ENCODE peak calls at places on chromosomes 5 and 9, in five cellular contexts. G, Y, E, F and P are unnamed samples.

GRCh38 chr9:94920439-94920951 is 194.0 kb downstream of the AOPEP start:
- DNase-seq in G (peak; percentile 80), F (no peak), Y (no peak), E (no peak), P (peak; percentile 33)

GRCh38 chr9:95017062-95017461 is 290.6 kb downstream of the AOPEP start:
- DNase-seq in E (no peak), G (no peak), Y (no peak), F (no peak), P (no peak)

GRCh38 chr5:141657937-141658545 is 6.8 kb upstream of the FCHSD1 start:
- DNase-seq in E (no peak), F (no peak), Y (peak; percentile 78), G (peak; percentile 62), P (peak; percentile 79)

GRCh38 chr9:115992834-115993233 is 160.8 kb upstream of the PAPPA start:
- DNase-seq in G (no peak), E (no peak), Y (no peak), F (no peak), P (peak; percentile 24)

GRCh38 chr9:127809562-127810377 is 7.1 kb downstream of the FPGS start:
- DNase-seq in G (peak; percentile 68), Y (no peak), F (peak; percentile 69), E (no peak), P (no peak)

GRCh38 chr5:40333459-40334241 is 346.1 kb upstream of the PTGER4 start:
- DNase-seq in Y (peak; percentile 38), F (no peak), E (no peak), G (peak; percentile 20), P (no peak)

GRCh38 chr5:169694221-169694620 is 57.1 kb downstream of the DOCK2 start:
- DNase-seq in F (no peak), G (peak; percentile 23), E (no peak), Y (no peak), P (no peak)

GRCh38 chr9:134566196-134566822 is 75.3 kb upstream of the COL5A1 start:
- DNase-seq in E (no peak), F (no peak), G (no peak), Y (no peak), P (no peak)

GRCh38 chr9:105116047-105116868 is 128.2 kb upstream of the SLC44A1 start:
- DNase-seq in F (no peak), E (no peak), Y (no peak), G (no peak), P (no peak)

GRCh38 chr5:73061593-73061992 is 58.8 kb upstream of the TMEM171 start:
- DNase-seq in E (no peak), Y (no peak), F (no peak), G (no peak), P (no peak)

GRCh38 chr9:122354536-122355199 is 16.2 kb upstream of the PTGS1 start:
- DNase-seq in E (no peak), Y (no peak), F (no peak), G (no peak), P (no peak)

GRCh38 chr9:131096490-131097258 is at the start of gene AIF1L:
- DNase-seq in E (peak; percentile 61), F (peak; percentile 46), G (no peak), Y (no peak), P (no peak)

GRCh38 chr5:175655411-175655810 is 2.5 kb upstream of the HRH2 start:
- DNase-seq in G (no peak), E (no peak), F (no peak), Y (no peak), P (no peak)

GRCh38 chr9:97510797-97511761 is 9.6 kb downstream of the TMOD1 start:
- DNase-seq in F (no peak), Y (peak; percentile 75), G (no peak), E (no peak), P (peak; percentile 53)

GRCh38 chr9:3045153-3045552 is 201.3 kb upstream of the PUM3 start:
- DNase-seq in Y (no peak), G (no peak), F (no peak), E (no peak), P (no peak)

GRCh38 chr5:60497706-60498500 is 202.1 kb downstream of the DEPDC1B start:
- DNase-seq in E (no peak), G (peak; percentile 32), Y (no peak), F (no peak), P (no peak)

GRCh38 chr5:32805966-32806626 is 95.0 kb downstream of the NPR3 start:
- DNase-seq in Y (no peak), G (peak; percentile 59), E (no peak), F (no peak), P (peak; percentile 51)

GRCh38 chr5:41009228-41009627 is 61.9 kb downstream of the MROH2B start:
- DNase-seq in F (peak; percentile 26), Y (no peak), E (no peak), G (peak; percentile 65), P (no peak)

GRCh38 chr9:114112778-114113585 is 13.9 kb upstream of the KIF12 start:
- DNase-seq in Y (no peak), G (peak; percentile 76), E (no peak), F (peak; percentile 73), P (peak; percentile 29)

GRCh38 chr5:42854795-42855194 is 43.1 kb upstream of the SELENOP start:
- DNase-seq in E (no peak), Y (no peak), F (no peak), G (no peak), P (no peak)

GRCh38 chr5:100905259-100905914 is 2.3 kb upstream of the ST8SIA4 start:
- DNase-seq in E (no peak), G (no peak), Y (no peak), F (no peak), P (no peak)

GRCh38 chr9:33464045-33464636 is 9.6 kb downstream of the NOL6 start:
- DNase-seq in E (no peak), G (no peak), F (no peak), Y (no peak), P (no peak)

GRCh38 chr9:108188482-108188881 is 667.3 kb downstream of the ACTL7B start:
- DNase-seq in Y (no peak), E (no peak), G (no peak), F (no peak), P (no peak)

GRCh38 chr9:114397848-114398605 is 10.2 kb upstream of the AKNA start:
- DNase-seq in G (peak; percentile 94), Y (peak; percentile 56), E (peak; percentile 95), F (peak; percentile 99), P (peak; percentile 71)

GRCh38 chr9:128365525-128365924 is 5.6 kb upstream of the URM1 start:
- DNase-seq in Y (no peak), E (no peak), F (no peak), G (no peak), P (no peak)

GRCh38 chr9:82376677-82377232 is 388.2 kb downstream of the SPATA31D1 start:
- DNase-seq in E (no peak), Y (no peak), G (no peak), F (no peak), P (no peak)

GRCh38 chr5:96661841-96662724 is at the start of gene CAST:
- DNase-seq in Y (peak; percentile 59), F (peak; percentile 85), E (peak; percentile 79), G (peak; percentile 97), P (peak; percentile 78)
- TF ChIP-seq CTCF in Y (no peak), F (no peak), E (no peak), G (no peak), P (no peak)

GRCh38 chr5:176899296-176899891 is at the start of gene HK3:
- DNase-seq in E (no peak), F (no peak), Y (no peak), G (no peak), P (no peak)
- H3K4me3 ChIP-seq in E (no peak within 1 kb of the TSS), F (peak within 1 kb of the TSS; percentile 36), Y (no peak within 1 kb of the TSS), G (no peak within 1 kb of the TSS), P (no peak within 1 kb of the TSS)

GRCh38 chr5:157303023-157303422 is 37.1 kb downstream of the CYFIP2 start:
- DNase-seq in Y (no peak), G (no peak), F (no peak), E (no peak), P (no peak)

GRCh38 chr5:157306690-157307089 is 40.8 kb downstream of the CYFIP2 start:
- DNase-seq in Y (no peak), F (no peak), G (no peak), E (no peak), P (no peak)

GRCh38 chr5:157306092-157306491 is 40.2 kb downstream of the CYFIP2 start:
- DNase-seq in Y (no peak), F (no peak), E (no peak), G (no peak), P (no peak)

GRCh38 chr5:157301066-157301465 is 35.1 kb downstream of the CYFIP2 start:
- DNase-seq in G (no peak), F (no peak), Y (no peak), E (no peak), P (no peak)

DNA sequence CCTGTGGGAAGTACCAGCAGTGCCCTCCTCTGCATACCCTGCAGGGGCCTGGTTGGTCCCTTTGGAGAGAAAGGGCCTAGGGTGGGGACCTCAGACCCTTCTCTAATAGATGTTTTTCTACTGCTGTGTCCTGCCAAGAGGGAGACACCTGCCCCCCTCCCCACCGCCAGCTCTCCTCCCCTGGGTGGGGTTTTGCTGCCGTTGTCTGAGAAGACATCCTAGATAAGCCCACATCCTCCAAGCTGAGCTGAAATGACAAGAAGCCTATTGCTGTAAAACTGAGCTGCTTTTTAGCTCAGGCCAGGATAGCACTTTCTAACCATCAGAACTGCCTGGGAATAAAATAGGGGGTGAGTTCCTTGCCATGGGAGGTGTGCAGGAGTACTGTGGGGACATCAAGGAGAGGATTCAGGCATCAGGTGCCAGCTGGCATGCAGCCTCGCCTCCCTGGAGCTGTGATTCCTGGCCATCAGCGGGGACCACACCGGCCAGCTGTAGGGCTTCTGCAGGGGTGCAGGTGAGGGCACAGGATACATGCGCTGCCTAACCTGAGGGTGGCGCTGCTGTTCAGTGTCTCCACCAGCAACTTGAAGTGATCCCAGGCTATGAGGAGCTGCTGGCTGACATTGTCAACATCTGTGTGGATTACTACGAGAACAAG is 37.9 kb downstream of the CYFIP2 start:
- DNase-seq in Y (no peak), G (no peak), F (no peak), E (no peak), P (no peak)
- TF ChIP-seq CTCF in Y (no peak), G (peak; percentile 6), F (no peak), E (no peak), P (peak; percentile 7)

DNA sequence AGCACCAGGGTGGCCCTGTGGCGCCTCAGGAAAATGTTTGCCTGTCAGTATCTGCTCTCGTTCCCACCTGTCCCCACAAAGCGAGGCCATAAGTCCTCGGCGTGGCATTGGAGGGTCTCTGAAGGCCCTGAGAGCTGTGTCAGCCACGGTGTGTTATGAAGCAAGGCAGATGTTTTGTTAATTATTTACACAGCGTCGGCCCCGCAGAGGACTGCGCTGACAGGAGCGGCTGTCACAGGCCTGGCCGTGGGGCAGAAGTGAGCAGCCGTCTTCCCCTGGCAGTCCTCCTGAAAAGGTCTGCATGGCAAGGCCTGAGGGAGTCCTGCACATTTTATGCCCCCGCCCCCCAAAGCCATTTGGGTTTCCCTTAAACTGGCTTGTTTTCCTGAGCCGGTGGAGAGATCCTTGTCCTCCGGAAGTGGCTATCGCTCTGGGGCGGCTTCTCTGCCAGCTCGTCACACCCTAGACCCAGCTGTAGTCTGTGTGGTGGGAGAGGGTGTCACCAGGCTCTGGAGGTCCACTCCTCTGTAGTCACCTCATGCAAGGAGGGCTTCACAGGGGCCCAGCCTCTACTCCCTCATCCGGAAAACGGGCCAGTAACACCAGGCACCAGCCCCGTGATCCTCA is 6.2 kb downstream of the NEK6 start:
- DNase-seq in G (no peak), F (no peak), Y (no peak), E (no peak), P (no peak)
- H3K4me3 ChIP-seq in G (peak overlapping the region; percentile 11), F (peak overlapping the region; percentile 10), Y (no peak overlapping the region), E (no peak overlapping the region), P (peak overlapping the region; percentile 2)